ENCODE peak calls at places on chromosomes 11 and 22, in eight cellular contexts. K is SW480; F is astrocyte of the hippocampus; I is NCI-H2107; V is fibroblast of the conjunctiva; E is nucleus accumbens; O is NB4; S is naive thymus-derived CD8-positive, alpha-beta T cell. J is an unnamed sample.

GRCh38 chr11:10623797-10624761 is 55.6 kb upstream of the LYVE1 start:
- DNase-seq in K (peak), F (no peak), I (no peak), V (no peak), E (no peak), O (peak), S (no peak), J (no peak)

GRCh38 chr11:32255876-32256275 is 165.0 kb downstream of the RCN1 start:
- DNase-seq in K (no peak), F (no peak), I (no peak), V (no peak), E (no peak), O (no peak), S (no peak), J (no peak)

GRCh38 chr11:77800445-77800844 is 20.1 kb downstream of the RSF1 start:
- DNase-seq in K (no peak), F (no peak), I (no peak), V (no peak), E (no peak), O (peak), S (no peak), J (no peak)

GRCh38 chr22:46910624-46911023 is 148.2 kb downstream of the TBC1D22A start:
- DNase-seq in K (no peak), F (no peak), I (no peak), V (no peak), E (no peak), O (no peak), S (no peak), J (no peak)

GRCh38 chr11:72195921-72196320 is 4.0 kb downstream of the FOLR1 start:
- DNase-seq in K (no peak), F (no peak), I (no peak), V (no peak), E (no peak), O (no peak), S (no peak), J (no peak)

GRCh38 chr11:77779935-77780334 is 40.6 kb downstream of the RSF1 start:
- DNase-seq in K (no peak), F (peak), I (no peak), V (peak), E (no peak), O (peak), S (no peak), J (no peak)

GRCh38 chr11:63756919-63757761 is 11.4 kb downstream of the ZFTA start:
- DNase-seq in K (no peak), F (no peak), I (no peak), V (no peak), E (no peak), O (no peak), S (no peak), J (no peak)

GRCh38 chr11:70568504-70569172 is 170.3 kb downstream of the CTTN start:
- DNase-seq in K (peak), F (peak), I (no peak), V (peak), E (peak), O (no peak), S (no peak), J (no peak)

GRCh38 chr11:67254768-67255167 is 11.5 kb upstream of the GRK2 start:
- DNase-seq in K (no peak), F (no peak), I (no peak), V (no peak), E (no peak), O (no peak), S (no peak), J (no peak)

GRCh38 chr22:17724678-17725464 is 49.4 kb downstream of the BID start:
- DNase-seq in K (no peak), F (no peak), I (no peak), V (no peak), E (no peak), O (no peak), S (no peak), J (no peak)

GRCh38 chr11:72058416-72059034 is 21.8 kb downstream of the NUMA1 start:
- DNase-seq in K (no peak), F (no peak), I (no peak), V (no peak), E (no peak), O (no peak), S (no peak), J (no peak)

GRCh38 chr22:48250286-48250895 is 1487.9 kb downstream of the TBC1D22A start:
- DNase-seq in K (no peak), F (no peak), I (no peak), V (no peak), E (no peak), O (no peak), S (no peak), J (no peak)

J was measured in T-helper 9 cell.